ENCODE peak calls at places on chromosome 5, in four cellular contexts. J is amniotic epithelial cell, Q is renal cortical epithelial cell, K is iPS-NIHi11. I is an unnamed sample.

GRCh38 chr5:1103505-1104326 is 8.1 kb downstream of the SLC12A7 start:
- DNase-seq in J (no peak), Q (no peak), K (no peak), I (no peak)

GRCh38 chr5:55714339-55714738 is 2.2 kb upstream of the SLC38A9 start:
- DNase-seq in J (peak; percentile 3), Q (no peak), K (no peak), I (no peak)

GRCh38 chr5:71836084-71836483 is 117.0 kb downstream of the CARTPT start:
- DNase-seq in J (peak; percentile 6), Q (no peak), K (no peak), I (no peak)

GRCh38 chr5:132238901-132239500 is 11.3 kb upstream of the P4HA2 start:
- DNase-seq in J (no peak), Q (no peak), K (no peak), I (peak; percentile 52)

GRCh38 chr5:111583761-111584203 is 71.4 kb upstream of the STARD4 start:
- DNase-seq in J (peak; percentile 87), Q (no peak), K (no peak), I (no peak)

GRCh38 chr5:168347786-168348414 is 56.5 kb downstream of the WWC1 start:
- DNase-seq in J (no peak), Q (no peak), K (peak; percentile 6), I (no peak)

GRCh38 chr5:80191991-80192398 is 63.9 kb downstream of the SERINC5 start:
- DNase-seq in J (no peak), Q (no peak), K (peak; percentile 48), I (no peak)

GRCh38 chr5:53126514-53126913 is 17.0 kb upstream of the MOCS2 start:
- DNase-seq in J (peak; percentile 64), Q (peak; percentile 51), K (no peak), I (no peak)

GRCh38 chr5:158198636-158199035 is 339.7 kb upstream of the CLINT1 start:
- DNase-seq in J (no peak), Q (no peak), K (no peak), I (no peak)

GRCh38 chr5:100762163-100762562 is 140.9 kb downstream of the ST8SIA4 start:
- DNase-seq in J (peak; percentile 92), Q (no peak), K (no peak), I (no peak)

GRCh38 chr5:394671-395155 is 48.3 kb upstream of the EXOC3 start:
- DNase-seq in J (no peak), Q (no peak), K (no peak), I (peak; percentile 76)

GRCh38 chr5:56974241-56974640 is 22.3 kb upstream of the MIER3 start:
- DNase-seq in J (no peak), Q (no peak), K (no peak), I (no peak)

GRCh38 chr5:124410539-124410938 is 335.9 kb downstream of the ZNF608 start:
- DNase-seq in J (no peak), Q (no peak), K (no peak), I (no peak)

GRCh38 chr5:43602456-43602817 is 543 bp upstream of the NNT start:
- DNase-seq in J (peak; percentile 50), Q (peak; percentile 35), K (peak; percentile 45), I (no peak)

GRCh38 chr5:81590498-81591384 is 160.2 kb downstream of the SSBP2 start:
- DNase-seq in J (peak; percentile 40), Q (no peak), K (peak; percentile 41), I (no peak)

GRCh38 chr5:107359033-107359915 is 311.5 kb downstream of the EFNA5 start:
- DNase-seq in J (peak; percentile 80), Q (peak; percentile 30), K (no peak), I (no peak)

GRCh38 chr5:136018814-136019777 is 9.7 kb upstream of the TGFBI start:
- DNase-seq in J (peak; percentile 91), Q (no peak), K (no peak), I (no peak)

I was measured in suprapubic skin.